ENCODE peak calls at places on chromosome 1, in five cellular contexts. One of them, this sample, is unnamed.

GRCh38 chr1:175530981-175531380 is 212.4 kb downstream of the TNR start:
- DNase-seq in body of pancreas: no peak
- DNase-seq in amniotic epithelial cell: no peak
- DNase-seq in sigmoid colon: no peak
- DNase-seq in fibroblast of mammary gland: no peak
- DNase-seq in this sample: no peak

GRCh38 chr1:203607169-203607873 is 19.3 kb upstream of the ATP2B4 start:
- DNase-seq in body of pancreas: peak
- DNase-seq in amniotic epithelial cell: peak
- DNase-seq in fibroblast of mammary gland: peak
- DNase-seq in sigmoid colon: no peak
- DNase-seq in this sample: no peak

GRCh38 chr1:59272507-59272906 is 24.4 kb upstream of the FGGY start:
- DNase-seq in fibroblast of mammary gland: peak
- DNase-seq in amniotic epithelial cell: no peak
- DNase-seq in body of pancreas: no peak
- DNase-seq in sigmoid colon: no peak
- DNase-seq in this sample: no peak

GRCh38 chr1:66439028-66439427 is 94.9 kb upstream of the SGIP1 start:
- DNase-seq in amniotic epithelial cell: peak
- DNase-seq in sigmoid colon: no peak
- DNase-seq in fibroblast of mammary gland: peak
- DNase-seq in body of pancreas: no peak
- DNase-seq in this sample: no peak

GRCh38 chr1:162179121-162179520 is 109.6 kb downstream of the NOS1AP start:
- DNase-seq in sigmoid colon: no peak
- DNase-seq in amniotic epithelial cell: no peak
- DNase-seq in fibroblast of mammary gland: no peak
- DNase-seq in body of pancreas: no peak
- DNase-seq in this sample: no peak

GRCh38 chr1:186620951-186621350 is 59.3 kb downstream of the PTGS2 start:
- DNase-seq in fibroblast of mammary gland: peak
- DNase-seq in sigmoid colon: no peak
- DNase-seq in body of pancreas: no peak
- DNase-seq in amniotic epithelial cell: peak
- DNase-seq in this sample: no peak

GRCh38 chr1:234969630-234970370 is 158.8 kb downstream of the TOMM20 start:
- DNase-seq in amniotic epithelial cell: no peak
- DNase-seq in sigmoid colon: peak
- DNase-seq in body of pancreas: peak
- DNase-seq in fibroblast of mammary gland: peak
- DNase-seq in this sample: peak

GRCh38 chr1:30599721-30600120 is 123.7 kb downstream of the MATN1 start:
- DNase-seq in fibroblast of mammary gland: no peak
- DNase-seq in amniotic epithelial cell: no peak
- DNase-seq in body of pancreas: no peak
- DNase-seq in sigmoid colon: peak
- DNase-seq in this sample: no peak